ENCODE peak calls at places on chromosome 7, in nine cellular contexts. One of them, this sample, is unnamed.

GRCh38 chr7:1592299-1592842 is 22.5 kb upstream of the PSMG3 start:
- DNase-seq in HEK293T: no peak
- DNase-seq in HTR-8/SVneo: no peak
- DNase-seq in iPS-NIHi11: no peak
- DNase-seq in stimulated activated CD8-positive, alpha-beta memory T cell treated with anti-CD3 and anti-CD28 coated beads, Interleukin-7, amount 100 ng/mL, for 1 hour: no peak
- DNase-seq in NCI-H2171: peak
- DNase-seq in stimulated activated CD4-positive, alpha-beta T cell treated with anti-CD3 and anti-CD28 coated beads, Interleukin-2, amount 100 ng/mL, for 48 hours: no peak
- DNase-seq in HCT116: no peak
- DNase-seq in T47D: no peak
- DNase-seq in this sample: no peak

GRCh38 chr7:13742719-13743640 is 246.5 kb downstream of the ETV1 start:
- DNase-seq in HEK293T: peak
- DNase-seq in T47D: no peak
- DNase-seq in stimulated activated CD8-positive, alpha-beta memory T cell treated with anti-CD3 and anti-CD28 coated beads, Interleukin-7, amount 100 ng/mL, for 1 hour: no peak
- DNase-seq in NCI-H2171: peak
- DNase-seq in HTR-8/SVneo: no peak
- DNase-seq in stimulated activated CD4-positive, alpha-beta T cell treated with anti-CD3 and anti-CD28 coated beads, Interleukin-2, amount 100 ng/mL, for 48 hours: no peak
- DNase-seq in HCT116: peak
- DNase-seq in iPS-NIHi11: peak
- DNase-seq in this sample: peak

GRCh38 chr7:148151778-148152177 is 438.8 kb upstream of the C7orf33 start:
- DNase-seq in HCT116: no peak
- DNase-seq in HTR-8/SVneo: no peak
- DNase-seq in NCI-H2171: no peak
- DNase-seq in HEK293T: no peak
- DNase-seq in stimulated activated CD4-positive, alpha-beta T cell treated with anti-CD3 and anti-CD28 coated beads, Interleukin-2, amount 100 ng/mL, for 48 hours: no peak
- DNase-seq in T47D: no peak
- DNase-seq in stimulated activated CD8-positive, alpha-beta memory T cell treated with anti-CD3 and anti-CD28 coated beads, Interleukin-7, amount 100 ng/mL, for 1 hour: no peak
- DNase-seq in iPS-NIHi11: no peak
- DNase-seq in this sample: no peak

GRCh38 chr7:23100697-23101096 is 4.9 kb upstream of the KLHL7 start:
- DNase-seq in HTR-8/SVneo: no peak
- DNase-seq in T47D: no peak
- DNase-seq in NCI-H2171: no peak
- DNase-seq in iPS-NIHi11: peak
- DNase-seq in HEK293T: peak
- DNase-seq in stimulated activated CD4-positive, alpha-beta T cell treated with anti-CD3 and anti-CD28 coated beads, Interleukin-2, amount 100 ng/mL, for 48 hours: no peak
- DNase-seq in HCT116: no peak
- DNase-seq in stimulated activated CD8-positive, alpha-beta memory T cell treated with anti-CD3 and anti-CD28 coated beads, Interleukin-7, amount 100 ng/mL, for 1 hour: no peak
- DNase-seq in this sample: peak

GRCh38 chr7:27661776-27662489 is 750 bp downstream of the HIBADH start:
- DNase-seq in iPS-NIHi11: peak
- DNase-seq in HTR-8/SVneo: no peak
- DNase-seq in stimulated activated CD8-positive, alpha-beta memory T cell treated with anti-CD3 and anti-CD28 coated beads, Interleukin-7, amount 100 ng/mL, for 1 hour: no peak
- DNase-seq in T47D: no peak
- DNase-seq in stimulated activated CD4-positive, alpha-beta T cell treated with anti-CD3 and anti-CD28 coated beads, Interleukin-2, amount 100 ng/mL, for 48 hours: peak
- DNase-seq in NCI-H2171: no peak
- DNase-seq in HCT116: no peak
- DNase-seq in HEK293T: no peak
- DNase-seq in this sample: peak

GRCh38 chr7:155526225-155526624 is 20.1 kb downstream of the CNPY1 start:
- DNase-seq in stimulated activated CD8-positive, alpha-beta memory T cell treated with anti-CD3 and anti-CD28 coated beads, Interleukin-7, amount 100 ng/mL, for 1 hour: no peak
- DNase-seq in HTR-8/SVneo: no peak
- DNase-seq in T47D: no peak
- DNase-seq in HCT116: no peak
- DNase-seq in NCI-H2171: no peak
- DNase-seq in HEK293T: no peak
- DNase-seq in iPS-NIHi11: no peak
- DNase-seq in stimulated activated CD4-positive, alpha-beta T cell treated with anti-CD3 and anti-CD28 coated beads, Interleukin-2, amount 100 ng/mL, for 48 hours: no peak
- DNase-seq in this sample: no peak

GRCh38 chr7:142883145-142883544 is 2.4 kb downstream of the TRPV6 start:
- DNase-seq in T47D: no peak
- DNase-seq in stimulated activated CD8-positive, alpha-beta memory T cell treated with anti-CD3 and anti-CD28 coated beads, Interleukin-7, amount 100 ng/mL, for 1 hour: no peak
- DNase-seq in HCT116: no peak
- DNase-seq in iPS-NIHi11: no peak
- DNase-seq in NCI-H2171: no peak
- DNase-seq in HEK293T: no peak
- DNase-seq in stimulated activated CD4-positive, alpha-beta T cell treated with anti-CD3 and anti-CD28 coated beads, Interleukin-2, amount 100 ng/mL, for 48 hours: no peak
- DNase-seq in HTR-8/SVneo: no peak
- DNase-seq in this sample: peak

GRCh38 chr7:128904381-128905197 is 5.9 kb downstream of the KCP start:
- DNase-seq in stimulated activated CD4-positive, alpha-beta T cell treated with anti-CD3 and anti-CD28 coated beads, Interleukin-2, amount 100 ng/mL, for 48 hours: no peak
- DNase-seq in HTR-8/SVneo: peak
- DNase-seq in HCT116: peak
- DNase-seq in stimulated activated CD8-positive, alpha-beta memory T cell treated with anti-CD3 and anti-CD28 coated beads, Interleukin-7, amount 100 ng/mL, for 1 hour: no peak
- DNase-seq in NCI-H2171: peak
- DNase-seq in T47D: peak
- DNase-seq in iPS-NIHi11: peak
- DNase-seq in HEK293T: peak
- DNase-seq in this sample: no peak

GRCh38 chr7:80014507-80014906 is 120.1 kb upstream of the GNAI1 start:
- DNase-seq in HEK293T: peak
- DNase-seq in HTR-8/SVneo: no peak
- DNase-seq in T47D: no peak
- DNase-seq in NCI-H2171: no peak
- DNase-seq in HCT116: no peak
- DNase-seq in stimulated activated CD8-positive, alpha-beta memory T cell treated with anti-CD3 and anti-CD28 coated beads, Interleukin-7, amount 100 ng/mL, for 1 hour: no peak
- DNase-seq in iPS-NIHi11: peak
- DNase-seq in stimulated activated CD4-positive, alpha-beta T cell treated with anti-CD3 and anti-CD28 coated beads, Interleukin-2, amount 100 ng/mL, for 48 hours: no peak
- DNase-seq in this sample: no peak

GRCh38 chr7:105270117-105270516 is 118.6 kb downstream of the SRPK2 start:
- DNase-seq in HCT116: no peak
- DNase-seq in NCI-H2171: no peak
- DNase-seq in T47D: no peak
- DNase-seq in iPS-NIHi11: no peak
- DNase-seq in stimulated activated CD4-positive, alpha-beta T cell treated with anti-CD3 and anti-CD28 coated beads, Interleukin-2, amount 100 ng/mL, for 48 hours: no peak
- DNase-seq in HEK293T: no peak
- DNase-seq in stimulated activated CD8-positive, alpha-beta memory T cell treated with anti-CD3 and anti-CD28 coated beads, Interleukin-7, amount 100 ng/mL, for 1 hour: no peak
- DNase-seq in HTR-8/SVneo: no peak
- DNase-seq in this sample: no peak

GRCh38 chr7:105940111-105940510 is 23.0 kb upstream of the CDHR3 start:
- DNase-seq in HCT116: no peak
- DNase-seq in stimulated activated CD4-positive, alpha-beta T cell treated with anti-CD3 and anti-CD28 coated beads, Interleukin-2, amount 100 ng/mL, for 48 hours: no peak
- DNase-seq in HTR-8/SVneo: no peak
- DNase-seq in iPS-NIHi11: no peak
- DNase-seq in stimulated activated CD8-positive, alpha-beta memory T cell treated with anti-CD3 and anti-CD28 coated beads, Interleukin-7, amount 100 ng/mL, for 1 hour: no peak
- DNase-seq in T47D: peak
- DNase-seq in HEK293T: no peak
- DNase-seq in NCI-H2171: no peak
- DNase-seq in this sample: no peak

GRCh38 chr7:159167139-159167538 is 22.5 kb upstream of the VIPR2 start:
- DNase-seq in iPS-NIHi11: no peak
- DNase-seq in HTR-8/SVneo: no peak
- DNase-seq in T47D: no peak
- DNase-seq in NCI-H2171: no peak
- DNase-seq in HEK293T: no peak
- DNase-seq in stimulated activated CD8-positive, alpha-beta memory T cell treated with anti-CD3 and anti-CD28 coated beads, Interleukin-7, amount 100 ng/mL, for 1 hour: no peak
- DNase-seq in HCT116: no peak
- DNase-seq in stimulated activated CD4-positive, alpha-beta T cell treated with anti-CD3 and anti-CD28 coated beads, Interleukin-2, amount 100 ng/mL, for 48 hours: no peak
- DNase-seq in this sample: no peak

GRCh38 chr7:39501358-39501757 is 64.8 kb upstream of the YAE1 start:
- DNase-seq in stimulated activated CD4-positive, alpha-beta T cell treated with anti-CD3 and anti-CD28 coated beads, Interleukin-2, amount 100 ng/mL, for 48 hours: no peak
- DNase-seq in iPS-NIHi11: no peak
- DNase-seq in HCT116: no peak
- DNase-seq in HEK293T: no peak
- DNase-seq in stimulated activated CD8-positive, alpha-beta memory T cell treated with anti-CD3 and anti-CD28 coated beads, Interleukin-7, amount 100 ng/mL, for 1 hour: no peak
- DNase-seq in T47D: no peak
- DNase-seq in HTR-8/SVneo: no peak
- DNase-seq in NCI-H2171: no peak
- DNase-seq in this sample: no peak

GRCh38 chr7:66640802-66641525 is 12.3 kb downstream of the KCTD7 start:
- DNase-seq in HTR-8/SVneo: no peak
- DNase-seq in iPS-NIHi11: no peak
- DNase-seq in T47D: no peak
- DNase-seq in NCI-H2171: no peak
- DNase-seq in stimulated activated CD4-positive, alpha-beta T cell treated with anti-CD3 and anti-CD28 coated beads, Interleukin-2, amount 100 ng/mL, for 48 hours: no peak
- DNase-seq in HCT116: no peak
- DNase-seq in stimulated activated CD8-positive, alpha-beta memory T cell treated with anti-CD3 and anti-CD28 coated beads, Interleukin-7, amount 100 ng/mL, for 1 hour: no peak
- DNase-seq in HEK293T: no peak
- DNase-seq in this sample: no peak

GRCh38 chr7:85685901-85686300 is 499.0 kb upstream of the SEMA3D start:
- DNase-seq in NCI-H2171: no peak
- DNase-seq in HCT116: no peak
- DNase-seq in HEK293T: no peak
- DNase-seq in stimulated activated CD4-positive, alpha-beta T cell treated with anti-CD3 and anti-CD28 coated beads, Interleukin-2, amount 100 ng/mL, for 48 hours: no peak
- DNase-seq in HTR-8/SVneo: no peak
- DNase-seq in iPS-NIHi11: no peak
- DNase-seq in stimulated activated CD8-positive, alpha-beta memory T cell treated with anti-CD3 and anti-CD28 coated beads, Interleukin-7, amount 100 ng/mL, for 1 hour: no peak
- DNase-seq in T47D: no peak
- DNase-seq in this sample: no peak

GRCh38 chr7:142822714-142823113 is 32.2 kb upstream of the EPHB6 start:
- DNase-seq in HEK293T: no peak
- DNase-seq in HCT116: no peak
- DNase-seq in stimulated activated CD4-positive, alpha-beta T cell treated with anti-CD3 and anti-CD28 coated beads, Interleukin-2, amount 100 ng/mL, for 48 hours: no peak
- DNase-seq in T47D: no peak
- DNase-seq in NCI-H2171: no peak
- DNase-seq in HTR-8/SVneo: no peak
- DNase-seq in iPS-NIHi11: no peak
- DNase-seq in stimulated activated CD8-positive, alpha-beta memory T cell treated with anti-CD3 and anti-CD28 coated beads, Interleukin-7, amount 100 ng/mL, for 1 hour: no peak
- DNase-seq in this sample: no peak

GRCh38 chr7:132077986-132078385 is 498.3 kb downstream of the PLXNA4 start:
- DNase-seq in T47D: no peak
- DNase-seq in NCI-H2171: no peak
- DNase-seq in HEK293T: no peak
- DNase-seq in HCT116: no peak
- DNase-seq in stimulated activated CD8-positive, alpha-beta memory T cell treated with anti-CD3 and anti-CD28 coated beads, Interleukin-7, amount 100 ng/mL, for 1 hour: no peak
- DNase-seq in iPS-NIHi11: no peak
- DNase-seq in HTR-8/SVneo: no peak
- DNase-seq in stimulated activated CD4-positive, alpha-beta T cell treated with anti-CD3 and anti-CD28 coated beads, Interleukin-2, amount 100 ng/mL, for 48 hours: no peak
- DNase-seq in this sample: no peak

GRCh38 chr7:152668975-152669374 is 7.0 kb downstream of the XRCC2 start:
- DNase-seq in iPS-NIHi11: no peak
- DNase-seq in T47D: no peak
- DNase-seq in HEK293T: no peak
- DNase-seq in stimulated activated CD8-positive, alpha-beta memory T cell treated with anti-CD3 and anti-CD28 coated beads, Interleukin-7, amount 100 ng/mL, for 1 hour: no peak
- DNase-seq in stimulated activated CD4-positive, alpha-beta T cell treated with anti-CD3 and anti-CD28 coated beads, Interleukin-2, amount 100 ng/mL, for 48 hours: no peak
- DNase-seq in HCT116: no peak
- DNase-seq in NCI-H2171: no peak
- DNase-seq in HTR-8/SVneo: no peak
- DNase-seq in this sample: no peak

This sample was measured in WERI-Rb-1.